ENCODE peak calls at places on chromosomes 5 and 9, in nine cellular contexts. L is progenitor cell of endocrine pancreas; E is foreskin fibroblast; N is gastrocnemius medialis; X is type B pancreatic cell; G is fibroblast of pulmonary artery; W is brain microvascular endothelial cell; P is colonic mucosa; C is CD8-positive, alpha-beta T cell. Q is an unnamed sample.
A peak's percentile ranks its signal among the peaks of the same experiment; 100 is the strongest.

GRCh38 chr5:147887026-147887627 is 8.6 kb downstream of the SCGB3A2 start:
- DNase-seq in E (peak; percentile 2), X (no peak), G (peak; percentile 63), C (no peak), L (no peak), N (no peak), P (peak; percentile 31), W (peak; percentile 27), Q (no peak)

GRCh38 chr5:777756-778161 is 6.8 kb downstream of the ZDHHC11B start:
- DNase-seq in W (no peak), P (no peak), L (no peak), E (no peak), N (no peak), X (peak; percentile 73), G (no peak), C (no peak), Q (no peak)

GRCh38 chr9:129400971-129401622 is 219.8 kb downstream of the C9orf50 start:
- DNase-seq in C (no peak), L (no peak), X (no peak), E (no peak), G (no peak), N (no peak), W (no peak), P (no peak), Q (no peak)

GRCh38 chr5:27437594-27438200 is 399.3 kb upstream of the CDH9 start:
- DNase-seq in C (no peak), P (no peak), N (no peak), G (no peak), X (no peak), W (no peak), E (no peak), L (no peak), Q (no peak)

GRCh38 chr9:111621895-111622480 is 9.1 kb upstream of the DNAJC25 start:
- DNase-seq in N (peak; percentile 17), X (no peak), P (peak; percentile 49), E (peak; percentile 78), G (peak; percentile 72), W (peak; percentile 58), C (peak; percentile 13), L (no peak), Q (no peak)

GRCh38 chr9:3875371-3876132 is 349.8 kb upstream of the RFX3 start:
- DNase-seq in P (no peak), W (peak; percentile 92), G (peak; percentile 89), X (no peak), C (no peak), N (no peak), L (no peak), E (peak; percentile 61), Q (no peak)

GRCh38 chr9:125747053-125747764 is at the start of gene PBX3:
- DNase-seq in C (peak; percentile 30), E (peak; percentile 73), P (peak; percentile 65), L (peak; percentile 56), N (no peak), G (no peak), X (peak; percentile 73), W (no peak), Q (no peak)

GRCh38 chr5:124126504-124127240 is 614.7 kb downstream of the CSNK1G3 start:
- DNase-seq in P (no peak), C (no peak), E (no peak), X (no peak), G (no peak), W (no peak), L (no peak), N (no peak), Q (no peak)

GRCh38 chr5:21774281-21774680 is 1078.9 kb downstream of the CDH12 start:
- DNase-seq in N (no peak), X (no peak), L (no peak), W (no peak), E (no peak), G (no peak), P (no peak), C (no peak), Q (no peak)

GRCh38 chr9:132669329-132669635 is 501 bp downstream of the DDX31 start:
- DNase-seq in W (no peak), N (no peak), C (no peak), P (no peak), X (no peak), G (no peak), E (no peak), L (no peak), Q (no peak)

GRCh38 chr5:169889572-169889971 is 90.7 kb downstream of the INSYN2B start:
- DNase-seq in G (no peak), X (no peak), C (no peak), L (no peak), P (no peak), N (no peak), W (no peak), E (no peak), Q (no peak)

GRCh38 chr9:125397736-125398135 is 136.1 kb downstream of the GAPVD1 start:
- DNase-seq in N (no peak), W (no peak), L (no peak), E (no peak), X (no peak), P (no peak), G (no peak), C (no peak), Q (no peak)

GRCh38 chr9:121313458-121314152 is 45.6 kb downstream of the GSN start:
- DNase-seq in L (no peak), E (no peak), G (no peak), C (no peak), P (no peak), W (no peak), N (no peak), X (no peak), Q (no peak)

GRCh38 chr5:2017540-2018389 is 135.0 kb upstream of the IRX4 start:
- DNase-seq in P (no peak), C (no peak), X (no peak), E (peak; percentile 15), W (peak; percentile 17), L (no peak), G (peak; percentile 41), N (no peak), Q (peak; percentile 57)

GRCh38 chr9:131743501-131743900 is 3.6 kb upstream of the RAPGEF1 start:
- DNase-seq in N (no peak), L (no peak), X (no peak), P (no peak), G (no peak), W (no peak), C (no peak), E (peak; percentile 60), Q (no peak)

GRCh38 chr9:134517069-134517680 is 124.4 kb upstream of the COL5A1 start:
- DNase-seq in E (no peak), G (no peak), W (no peak), C (no peak), X (peak; percentile 67), P (no peak), N (no peak), L (no peak), Q (no peak)

GRCh38 chr5:76692274-76692540 is 23.7 kb upstream of the F2R start:
- DNase-seq in E (no peak), N (no peak), P (no peak), C (no peak), G (no peak), W (no peak), X (no peak), L (no peak), Q (no peak)

DNA sequence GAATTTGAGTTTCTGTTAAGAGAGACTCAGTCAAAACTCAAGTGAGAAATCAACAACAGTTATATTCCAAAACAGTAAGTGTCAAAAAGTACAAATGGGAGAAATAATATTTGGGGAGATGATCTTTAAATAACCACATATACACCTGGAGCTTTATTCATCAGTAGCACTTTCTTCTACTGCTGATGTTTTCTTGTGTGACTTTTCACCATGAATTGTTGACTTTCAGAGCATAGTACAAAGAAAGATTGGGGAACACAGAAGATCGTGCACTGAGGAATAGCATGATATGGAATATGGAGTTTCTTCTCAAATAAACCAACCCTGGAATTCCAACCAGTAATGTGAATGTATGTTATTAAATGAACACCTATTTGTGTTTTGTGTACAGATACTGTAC is 130.7 kb downstream of the MLLT3 start:
- DNase-seq in W (no peak), L (no peak), X (no peak), E (no peak), P (no peak), C (no peak), N (no peak), G (no peak), Q (no peak)
- TF ChIP-seq CTCF in W (no peak), L (no peak), X (no peak), E (no peak), P (no peak), C (no peak), N (no peak), G (no peak), Q (no peak)

DNA sequence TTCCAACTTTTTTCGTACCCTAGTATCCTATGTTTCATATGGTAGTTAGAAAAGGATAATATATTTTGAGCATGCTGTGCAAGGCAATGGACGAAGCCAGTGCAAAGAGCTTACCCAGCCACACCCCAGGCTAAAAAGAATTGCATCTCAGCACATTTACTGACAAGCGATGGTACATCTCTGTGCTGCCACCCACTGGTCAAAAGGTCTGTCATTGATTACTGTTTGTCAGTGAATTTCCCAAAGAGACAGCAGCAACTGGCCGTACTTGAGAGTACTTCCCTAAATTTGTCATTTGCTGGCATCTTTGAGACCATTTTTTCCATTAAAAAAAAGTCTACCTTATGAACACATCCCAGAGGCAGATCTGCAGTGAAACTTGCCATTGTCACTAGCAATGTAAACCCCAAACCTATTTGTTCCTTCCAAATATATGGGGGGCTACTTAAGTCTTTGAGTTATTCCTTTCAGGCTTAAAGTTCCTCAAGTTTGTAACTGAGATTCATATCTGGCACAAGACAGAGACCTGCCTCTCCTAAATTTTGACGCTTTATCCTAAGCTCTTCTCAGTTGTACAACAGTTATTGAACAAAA is 184.3 kb downstream of the CTNND2 start:
- DNase-seq in C (no peak), W (peak; percentile 4), L (peak; percentile 20), N (no peak), X (no peak), G (no peak), P (peak; percentile 43), E (no peak), Q (no peak)
- TF ChIP-seq CTCF in C (no peak), W (peak; percentile 42), L (peak; percentile 59), N (no peak), X (peak; percentile 76), G (no peak), P (peak; percentile 14), E (no peak), Q (peak; percentile 34)

DNA sequence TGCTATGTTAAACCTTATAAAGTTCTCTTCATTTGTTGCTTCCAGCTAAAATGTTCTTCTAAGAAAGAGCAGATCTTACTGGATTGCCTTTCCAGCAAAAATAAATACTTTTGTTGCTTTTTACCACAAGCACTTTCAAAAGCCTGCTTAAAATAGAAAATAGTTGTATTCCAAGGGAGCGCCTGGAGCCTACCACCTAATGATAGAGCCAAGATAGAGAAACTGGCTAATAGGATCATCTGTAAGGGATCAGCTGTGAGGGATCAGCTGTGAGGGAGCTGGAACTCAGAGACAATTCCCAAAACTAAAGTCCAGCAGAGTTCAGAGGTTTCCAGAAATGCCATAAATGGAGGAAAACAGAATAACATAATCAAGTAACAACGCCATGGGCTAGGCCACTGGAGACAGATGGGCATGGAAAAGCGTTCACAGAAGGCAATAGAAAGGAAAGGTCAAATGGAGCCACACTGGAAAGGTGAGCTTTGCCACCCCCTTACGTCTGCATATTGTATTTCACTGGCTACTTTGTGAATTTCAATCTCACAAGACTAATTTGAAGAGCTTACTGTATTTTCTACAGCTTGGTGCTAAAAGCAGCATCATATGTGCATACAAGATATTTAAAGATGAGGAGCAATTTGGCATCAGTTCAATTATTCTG is 140.6 kb upstream of the TLE4 start:
- DNase-seq in P (no peak), C (no peak), N (no peak), W (no peak), E (no peak), X (no peak), L (no peak), G (peak; percentile 1), Q (no peak)
- TF ChIP-seq CTCF in P (no peak), C (no peak), N (no peak), W (no peak), E (peak; percentile 8), X (no peak), L (no peak), G (no peak), Q (no peak)

GRCh38 chr5:172868924-172869565 is 35.0 kb downstream of the ERGIC1 start:
- DNase-seq in G (peak; percentile 94), N (peak; percentile 97), E (peak; percentile 95), P (no peak), L (no peak), X (no peak), C (no peak), W (peak; percentile 93), Q (peak; percentile 90)
- TF ChIP-seq CTCF in G (peak; percentile 54), N (peak; percentile 41), E (peak; percentile 27), P (no peak), L (no peak), X (no peak), C (no peak), W (peak; percentile 73), Q (peak; percentile 58)